ENCODE peak calls at places on chromosomes 2 and 18, in five cellular contexts. O, N, P, M and K are unnamed samples.

GRCh38 chr18:75607701-75608100 is 180.2 kb upstream of the SMIM21 start:
- DNase-seq in O (no peak), N (no peak), P (peak), M (no peak), K (no peak)

GRCh38 chr18:48835119-48835518 is 115.6 kb downstream of the SMAD7 start:
- DNase-seq in O (no peak), N (no peak), P (no peak), M (no peak), K (no peak)

GRCh38 chr2:222769446-222769845 is 91.4 kb upstream of the ACSL3 start:
- DNase-seq in O (no peak), N (no peak), P (no peak), M (no peak), K (no peak)

GRCh38 chr2:205733082-205733481 is 50.8 kb downstream of the NRP2 start:
- DNase-seq in O (no peak), N (no peak), P (no peak), M (no peak), K (no peak)

GRCh38 chr18:13378150-13378549 is 159.6 kb downstream of the LDLRAD4 start:
- DNase-seq in O (no peak), N (no peak), P (no peak), M (no peak), K (no peak)

GRCh38 chr18:70376914-70377258 is 88.0 kb downstream of the SOCS6 start:
- DNase-seq in O (peak), N (no peak), P (no peak), M (no peak), K (no peak)

GRCh38 chr2:231057590-231057989 is 923 bp downstream of the PSMD1 start:
- DNase-seq in O (no peak), N (no peak), P (peak), M (no peak), K (no peak)

GRCh38 chr2:205700331-205701132 is 18.2 kb downstream of the NRP2 start:
- DNase-seq in O (peak), N (no peak), P (peak), M (no peak), K (no peak)

GRCh38 chr2:200483729-200484198 is 26.1 kb downstream of the KCTD18 start:
- DNase-seq in O (peak), N (no peak), P (peak), M (no peak), K (no peak)

GRCh38 chr2:176098366-176099158 is 1.0 kb upstream of the HOXD12 start:
- DNase-seq in O (no peak), N (no peak), P (no peak), M (no peak), K (no peak)